ENCODE peak calls at places on chromosomes 2 and 18, in six cellular contexts. N, T, U, L, R and E are unnamed samples.
A peak's percentile ranks its signal among the peaks of the same experiment; 100 is the strongest.

GRCh38 chr2:157627594-157628281 is 926 bp downstream of the ACVR1C start:
- DNase-seq in N (no peak), T (no peak), U (peak; percentile 23), L (no peak), R (peak; percentile 55), E (no peak)

GRCh38 chr2:119005081-119005480 is 63.1 kb downstream of the MARCO start:
- DNase-seq in N (no peak), T (no peak), U (no peak), L (no peak), R (peak; percentile 12), E (no peak)

GRCh38 chr2:234241656-234242445 is 191.3 kb downstream of the SPP2 start:
- DNase-seq in N (no peak), T (no peak), U (no peak), L (no peak), R (no peak), E (no peak)

GRCh38 chr2:186641807-186642321 is 52.0 kb upstream of the FAM171B start:
- DNase-seq in N (peak; percentile 21), T (no peak), U (peak; percentile 30), L (no peak), R (no peak), E (peak; percentile 66)

GRCh38 chr2:3144856-3145255 is 232.8 kb downstream of the EIPR1 start:
- DNase-seq in N (no peak), T (no peak), U (no peak), L (no peak), R (no peak), E (no peak)

GRCh38 chr2:156666130-156666785 is 230.1 kb downstream of the GPD2 start:
- DNase-seq in N (no peak), T (no peak), U (no peak), L (no peak), R (no peak), E (no peak)

GRCh38 chr2:149422337-149422990 is 92.1 kb downstream of the LYPD6 start:
- DNase-seq in N (no peak), T (no peak), U (no peak), L (no peak), R (no peak), E (no peak)

GRCh38 chr2:70921839-70922590 is 13.7 kb upstream of the ATP6V1B1 start:
- DNase-seq in N (no peak), T (no peak), U (no peak), L (no peak), R (peak; percentile 25), E (no peak)

GRCh38 chr2:213740453-213740852 is 456.2 kb downstream of the SPAG16 start:
- DNase-seq in N (no peak), T (no peak), U (no peak), L (no peak), R (no peak), E (no peak)

GRCh38 chr2:173969886-173970285 is 4.7 kb upstream of the SP3 start:
- DNase-seq in N (no peak), T (no peak), U (no peak), L (no peak), R (no peak), E (no peak)

GRCh38 chr18:25180974-25181373 is 171.0 kb downstream of the ZNF521 start:
- DNase-seq in N (no peak), T (no peak), U (no peak), L (no peak), R (no peak), E (no peak)

GRCh38 chr2:124315221-124315880 is 290.3 kb downstream of the CNTNAP5 start:
- DNase-seq in N (no peak), T (no peak), U (no peak), L (no peak), R (no peak), E (no peak)

GRCh38 chr2:133766164-133766832 is 198.0 kb upstream of the NCKAP5 start:
- DNase-seq in N (no peak), T (no peak), U (no peak), L (no peak), R (no peak), E (no peak)

GRCh38 chr2:80126596-80127189 is 177.9 kb downstream of the LRRTM1 start:
- DNase-seq in N (no peak), T (no peak), U (no peak), L (no peak), R (no peak), E (no peak)

GRCh38 chr18:41744664-41745063 is 210.4 kb upstream of the PIK3C3 start:
- DNase-seq in N (no peak), T (no peak), U (no peak), L (no peak), R (no peak), E (no peak)

GRCh38 chr18:70260683-70261082 is 28.2 kb upstream of the SOCS6 start:
- DNase-seq in N (no peak), T (no peak), U (no peak), L (no peak), R (no peak), E (no peak)

GRCh38 chr2:44040365-44040764 is 44.6 kb upstream of the LRPPRC start:
- DNase-seq in N (no peak), T (no peak), U (no peak), L (no peak), R (no peak), E (no peak)

DNA sequence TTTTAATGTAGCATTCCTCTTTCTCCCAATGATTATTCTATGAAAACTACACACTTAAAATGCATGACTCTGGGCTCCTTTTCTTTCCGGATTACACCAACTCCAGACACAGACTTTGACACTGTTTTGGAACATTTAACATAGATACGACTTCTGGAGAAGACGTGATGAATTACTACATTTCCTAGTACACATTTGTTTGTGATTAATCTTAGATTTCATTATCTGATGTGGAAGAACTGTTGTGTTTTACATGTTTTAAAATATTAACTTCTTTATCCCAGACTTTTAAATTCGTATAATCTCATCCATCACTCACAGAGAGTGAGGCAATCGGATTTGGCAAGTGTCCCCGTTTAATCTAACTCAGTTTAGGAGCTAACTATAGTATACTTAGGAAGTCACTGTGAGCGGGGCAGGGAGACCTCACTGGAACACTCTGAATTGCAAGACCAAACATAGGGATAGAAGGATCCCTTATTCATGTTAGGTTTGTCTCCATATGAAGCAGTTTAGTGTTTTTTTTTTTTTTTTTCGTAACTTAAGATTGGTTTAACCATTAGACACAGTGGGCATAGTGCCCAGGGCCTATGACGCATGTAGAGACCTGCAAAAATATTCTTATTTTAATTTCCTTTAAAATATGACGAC is 66.7 kb downstream of the PDE1A start:
- DNase-seq in N (no peak), T (peak; percentile 82), U (peak; percentile 17), L (no peak), R (no peak), E (no peak)
- H3K27ac ChIP-seq in N (no peak overlapping the region), T (peak overlapping the region; percentile 71), U (no peak overlapping the region), L (no peak overlapping the region), R (no peak overlapping the region), E (no peak overlapping the region)

GRCh38 chr2:240559271-240559670 is 886 bp upstream of the DUSP28 start:
- DNase-seq in N (no peak), T (peak; percentile 42), U (no peak), L (no peak), R (no peak), E (no peak)

GRCh38 chr2:240558229-240558885 is 569 bp upstream of the ANKMY1 start:
- DNase-seq in N (no peak), T (peak; percentile 42), U (peak; percentile 35), L (no peak), R (no peak), E (peak; percentile 55)

GRCh38 chr2:240560084-240560479 is at the start of gene DUSP28:
- DNase-seq in N (peak; percentile 55), T (peak; percentile 96), U (peak; percentile 91), L (peak; percentile 82), R (peak; percentile 95), E (peak; percentile 94)

GRCh38 chr2:240561325-240561971 is 1.3 kb downstream of the DUSP28 start:
- DNase-seq in N (peak; percentile 45), T (peak; percentile 61), U (no peak), L (no peak), R (no peak), E (peak; percentile 33)

DNA sequence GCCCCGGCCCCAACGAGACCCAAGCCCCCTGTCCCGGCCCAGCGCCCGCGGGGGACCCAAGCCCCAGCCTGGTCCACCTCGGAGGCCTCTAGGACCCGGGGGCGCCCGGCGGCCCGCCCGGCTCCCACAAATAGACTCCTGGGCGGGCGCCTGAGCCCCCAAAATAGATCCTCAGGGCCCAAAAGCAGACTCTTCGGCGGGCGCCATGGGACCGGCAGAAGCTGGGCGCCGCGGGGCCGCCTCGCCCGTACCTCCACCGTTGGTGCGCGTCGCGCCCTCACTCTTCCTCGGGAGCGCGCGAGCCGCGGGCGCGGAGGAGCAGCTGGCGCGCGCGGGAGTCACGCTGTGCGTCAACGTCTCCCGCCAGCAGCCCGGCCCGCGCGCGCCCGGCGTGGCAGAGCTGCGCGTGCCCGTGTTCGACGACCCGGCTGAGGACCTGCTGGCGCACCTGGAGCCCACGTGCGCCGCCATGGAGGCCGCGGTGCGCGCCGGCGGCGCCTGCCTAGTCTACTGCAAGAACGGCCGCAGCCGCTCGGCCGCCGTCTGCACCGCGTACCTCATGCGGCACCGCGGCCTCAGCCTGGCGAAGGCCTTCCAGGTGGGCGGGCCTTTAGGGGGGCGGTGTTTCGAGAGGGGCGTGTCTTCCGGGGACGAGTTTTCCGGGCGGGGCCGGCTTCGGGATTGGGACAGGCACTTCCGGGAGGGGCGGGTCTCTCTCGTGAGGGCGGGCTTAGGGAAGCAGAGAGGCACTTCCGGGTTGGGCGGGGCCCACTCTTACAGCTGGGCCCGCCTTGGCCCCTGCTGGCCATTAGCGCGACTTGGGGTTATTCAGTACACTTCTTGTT is 545 bp downstream of the DUSP28 start:
- DNase-seq in N (peak; percentile 81), T (peak; percentile 100), U (peak; percentile 100), L (peak; percentile 100), R (peak; percentile 100), E (peak; percentile 100)
- TF ChIP-seq POLR2A in N (no peak), T (peak; percentile 86), U (peak; percentile 48), L (peak; percentile 59), R (peak; percentile 89), E (peak; percentile 95)

GRCh38 chr2:107627164-107627563 is 199.5 kb upstream of the RGPD4 start:
- DNase-seq in N (no peak), T (no peak), U (no peak), L (no peak), R (no peak), E (no peak)
- TF ChIP-seq CTCF in N (no peak), T (no peak), U (no peak), L (no peak), R (no peak), E (peak; percentile 14)

GRCh38 chr2:237707859-237708398 is 80.5 kb downstream of the LRRFIP1 start:
- DNase-seq in N (no peak), T (peak; percentile 67), U (no peak), L (no peak), R (peak; percentile 24), E (no peak)
- H3K27ac ChIP-seq in N (no peak overlapping the region), T (peak overlapping the region; percentile 92), U (no peak overlapping the region), L (no peak overlapping the region), R (no peak overlapping the region), E (no peak overlapping the region)

GRCh38 chr2:150476809-150477302 is 10.6 kb downstream of the RND3 start:
- DNase-seq in N (no peak), T (no peak), U (no peak), L (no peak), R (no peak), E (no peak)
- TF ChIP-seq POLR2A in N (no peak), T (no peak), U (no peak), L (no peak), R (no peak), E (no peak)